ENCODE peak calls at places on chromosomes 7 and 10, in nine cellular contexts. Z is IMR-90, J is cardiac muscle cell, R is pancreas, P is lower lobe of right lung, U is kidney, F is foreskin keratinocyte, D is ovary, C is GM23248. H is an unnamed sample.
A peak's percentile ranks its signal among the peaks of the same experiment; 100 is the strongest.

GRCh38 chr7:30984359-30985107 is 20.8 kb downstream of the GHRHR start:
- DNase-seq in R (no peak), C (peak; percentile 72), J (peak; percentile 48), U (no peak), D (no peak), Z (no peak), F (peak; percentile 47), P (no peak), H (no peak)

GRCh38 chr10:71216751-71217265 is 4.4 kb downstream of the UNC5B start:
- DNase-seq in C (peak; percentile 60), U (no peak), F (no peak), D (no peak), Z (no peak), R (no peak), J (no peak), P (no peak), H (no peak)

GRCh38 chr10:99560277-99561126 is 27.8 kb downstream of the NKX2-3 start:
- DNase-seq in Z (peak; percentile 47), R (peak; percentile 34), P (no peak), J (peak; percentile 69), D (peak; percentile 11), C (peak; percentile 68), U (no peak), F (no peak), H (no peak)

GRCh38 chr10:78028438-78029293 is 649 bp downstream of the POLR3A start:
- DNase-seq in R (no peak), J (peak; percentile 50), F (no peak), U (no peak), C (peak; percentile 75), D (no peak), Z (peak; percentile 57), P (no peak), H (no peak)

GRCh38 chr10:77566914-77567566 is 70.6 kb downstream of the KCNMA1 start:
- DNase-seq in R (no peak), P (no peak), F (no peak), Z (no peak), U (no peak), J (peak; percentile 33), D (no peak), C (no peak), H (no peak)

GRCh38 chr10:52383088-52383487 is 69.0 kb downstream of the DKK1 start:
- DNase-seq in F (no peak), U (no peak), D (no peak), Z (no peak), P (no peak), J (no peak), C (no peak), R (no peak), H (no peak)

GRCh38 chr7:44280636-44280992 is 44.8 kb downstream of the CAMK2B start:
- DNase-seq in P (peak; percentile 23), Z (no peak), F (no peak), C (no peak), R (no peak), D (peak; percentile 1), U (no peak), J (no peak), H (no peak)

GRCh38 chr10:90227259-90227658 is 525.9 kb downstream of the KIF20B start:
- DNase-seq in Z (peak; percentile 34), P (no peak), J (peak; percentile 79), U (no peak), R (no peak), D (no peak), F (peak; percentile 97), C (peak; percentile 0), H (no peak)

GRCh38 chr10:2981361-2981801 is 86.0 kb upstream of the PFKP start:
- DNase-seq in C (no peak), U (no peak), D (no peak), R (no peak), Z (no peak), F (no peak), J (no peak), P (no peak), H (no peak)

DNA sequence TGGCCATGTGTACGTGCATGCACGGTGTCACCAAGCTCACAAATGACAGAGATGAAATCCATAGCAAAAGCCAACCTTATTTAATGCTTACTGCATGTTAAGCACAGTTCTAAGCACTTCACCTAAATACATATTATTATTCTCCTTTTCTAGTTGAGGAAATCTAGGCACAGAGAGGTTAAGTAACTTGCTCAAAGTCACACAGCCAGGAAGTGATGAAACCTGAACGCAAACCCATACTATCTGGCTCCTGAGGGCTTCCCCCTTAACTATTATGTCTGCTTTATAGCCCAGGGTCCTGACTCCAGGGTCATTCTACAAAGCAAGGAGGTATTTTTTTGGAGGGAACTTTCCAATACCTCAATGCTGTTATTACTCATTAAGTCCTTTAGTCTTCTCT is 61.7 kb downstream of the GAD2 start:
- DNase-seq in U (no peak), J (no peak), C (no peak), F (no peak), P (no peak), Z (no peak), D (no peak), R (no peak), H (no peak)
- H3K27ac ChIP-seq in U (no peak overlapping the region), J (no peak overlapping the region), C (no peak overlapping the region), F (no peak overlapping the region), P (no peak overlapping the region), Z (no peak overlapping the region), D (no peak overlapping the region), R (no peak overlapping the region), H (no peak overlapping the region)

GRCh38 chr7:47573758-47574472 is 8.0 kb downstream of the TNS3 start:
- DNase-seq in D (peak; percentile 51), J (peak; percentile 72), F (no peak), C (peak; percentile 93), P (no peak), R (peak; percentile 80), Z (peak; percentile 87), U (no peak), H (peak; percentile 80)

GRCh38 chr7:47574473-47575328 is 7.2 kb downstream of the TNS3 start:
- DNase-seq in J (no peak), D (no peak), F (no peak), Z (peak; percentile 84), U (no peak), C (peak; percentile 63), P (no peak), R (peak; percentile 64), H (no peak)

GRCh38 chr7:47576909-47577255 is 5.0 kb downstream of the TNS3 start:
- DNase-seq in U (no peak), D (no peak), C (no peak), R (no peak), Z (no peak), J (no peak), F (no peak), P (peak; percentile 61), H (no peak)

GRCh38 chr7:47577351-47577919 is 4.5 kb downstream of the TNS3 start:
- DNase-seq in J (no peak), D (peak; percentile 45), Z (no peak), R (no peak), F (no peak), C (no peak), U (no peak), P (no peak), H (no peak)

DNA sequence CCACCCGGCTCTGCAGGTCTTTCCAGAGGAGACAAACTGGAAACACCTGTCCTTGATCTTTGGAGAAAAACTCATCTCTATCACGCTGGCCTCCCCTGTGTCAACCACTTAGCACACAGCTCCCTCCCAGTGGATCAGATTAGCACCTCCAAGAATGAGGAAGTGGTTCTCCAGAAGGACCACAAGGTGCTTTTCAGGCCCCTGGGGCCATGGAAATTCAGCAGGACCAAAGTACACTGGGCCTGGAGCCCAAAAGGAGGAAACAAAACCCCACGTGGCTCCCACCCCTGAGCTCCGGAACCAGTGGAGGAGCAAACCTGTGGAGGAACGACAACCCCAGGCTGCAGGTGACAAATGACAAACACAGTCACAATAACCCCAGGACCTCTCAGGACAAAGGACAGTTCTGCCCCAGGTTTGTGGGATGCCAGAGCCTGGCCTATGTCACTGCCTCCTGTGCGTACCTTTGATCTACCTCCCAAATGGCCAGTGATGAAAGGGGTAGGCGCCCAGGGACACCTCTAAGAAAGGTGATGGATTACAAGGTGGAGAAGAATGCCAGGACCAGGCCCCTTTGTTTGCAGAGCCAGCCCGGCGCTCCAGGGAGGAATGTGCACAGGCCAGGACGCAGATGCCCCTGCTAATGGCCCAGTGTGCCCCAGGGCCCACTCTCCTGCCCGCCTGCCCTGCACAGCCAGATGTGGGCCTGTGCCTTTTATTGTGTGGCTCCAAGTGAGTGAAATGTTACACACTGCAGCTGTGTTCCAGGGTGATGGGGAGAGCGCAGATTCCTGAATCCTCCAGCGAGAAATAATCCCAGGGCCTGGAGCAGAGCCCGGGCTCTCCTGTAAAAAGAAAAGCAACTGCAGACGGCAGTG is 5.6 kb downstream of the TNS3 start:
- DNase-seq in P (no peak), J (peak; percentile 81), F (no peak), C (peak; percentile 13), Z (peak; percentile 68), D (peak; percentile 87), U (no peak), R (peak; percentile 81), H (peak; percentile 75)
- H3K27ac ChIP-seq in P (peak overlapping the region; percentile 77), J (no peak overlapping the region), F (no peak overlapping the region), C (no peak overlapping the region), Z (peak overlapping the region; percentile 91), D (peak overlapping the region; percentile 60), U (peak overlapping the region; percentile 88), R (peak overlapping the region; percentile 84), H (peak overlapping the region; percentile 89)

GRCh38 chr7:134042307-134042706 is 84.8 kb upstream of the LRGUK start:
- DNase-seq in U (no peak), F (no peak), P (no peak), C (no peak), R (no peak), D (no peak), J (no peak), Z (no peak), H (no peak)
- H3K27ac ChIP-seq in U (no peak overlapping the region), F (no peak overlapping the region), P (no peak overlapping the region), C (no peak overlapping the region), R (no peak overlapping the region), D (no peak overlapping the region), J (no peak overlapping the region), Z (no peak overlapping the region), H (no peak overlapping the region)

GRCh38 chr7:55928006-55928767 is 23.5 kb upstream of the MRPS17 start:
- DNase-seq in D (no peak), R (no peak), Z (no peak), U (no peak), F (no peak), C (no peak), P (no peak), J (no peak), H (no peak)
- H3K27ac ChIP-seq in D (no peak overlapping the region), R (no peak overlapping the region), Z (no peak overlapping the region), U (no peak overlapping the region), F (no peak overlapping the region), C (no peak overlapping the region), P (no peak overlapping the region), J (no peak overlapping the region), H (no peak overlapping the region)

DNA sequence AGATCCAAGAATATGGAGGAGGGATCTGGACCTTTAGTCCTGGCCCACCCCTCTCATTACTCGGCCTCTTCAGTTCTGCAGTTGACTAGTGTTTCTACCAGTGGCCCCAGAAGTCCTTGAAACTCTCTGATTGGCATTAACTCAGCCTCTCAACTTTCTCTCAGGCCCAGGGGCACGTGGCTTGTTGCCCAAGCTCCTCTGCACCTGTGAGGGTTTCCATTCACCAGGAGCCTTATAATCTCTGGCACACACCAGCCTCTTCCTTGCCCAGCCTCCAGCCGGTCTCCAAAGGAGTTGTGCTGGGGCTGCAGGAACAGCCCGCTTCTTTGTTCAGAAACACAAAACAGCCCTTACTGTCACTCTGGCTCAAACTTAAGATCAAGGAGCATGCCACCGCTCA is 47.6 kb upstream of the ZPBP start:
- DNase-seq in Z (no peak), R (peak; percentile 35), J (no peak), U (no peak), C (no peak), D (no peak), P (no peak), F (no peak), H (no peak)
- H3K27ac ChIP-seq in Z (no peak overlapping the region), R (no peak overlapping the region), J (no peak overlapping the region), U (no peak overlapping the region), C (no peak overlapping the region), D (no peak overlapping the region), P (no peak overlapping the region), F (no peak overlapping the region), H (no peak overlapping the region)

H was measured in ascending aorta.